ENCODE peak calls at places on chromosomes 6 and 20, in nine cellular contexts. V is hepatocyte, Z is keratinocyte, F is chondrocyte, Y is A549, J is fibroblast of pulmonary artery, H is GM20000, O is cardiac fibroblast, W is dorsolateral prefrontal cortex. A is an unnamed sample.

GRCh38 chr20:16301981-16302380 is 271.3 kb downstream of the KIF16B start:
- DNase-seq in Z (no peak), J (no peak), F (no peak), V (no peak), O (no peak), Y (no peak), H (no peak), W (no peak), A (no peak)

GRCh38 chr6:219641-220198 is 72.6 kb upstream of the DUSP22 start:
- DNase-seq in V (peak), W (no peak), F (no peak), Z (no peak), O (peak), H (no peak), J (peak), Y (peak), A (no peak)

GRCh38 chr6:139597781-139598368 is 223.4 kb upstream of the CITED2 start:
- DNase-seq in J (peak), Z (no peak), W (no peak), V (peak), F (no peak), H (no peak), Y (peak), O (peak), A (no peak)

GRCh38 chr20:43383026-43383795 is 74.5 kb upstream of the SRSF6 start:
- DNase-seq in Y (no peak), V (no peak), J (peak), H (no peak), W (no peak), O (peak), Z (no peak), F (no peak), A (no peak)

GRCh38 chr20:354298-354977 is 7.5 kb downstream of the NRSN2 start:
- DNase-seq in H (peak), V (peak), O (peak), W (peak), Y (peak), F (no peak), Z (no peak), J (peak), A (peak)

GRCh38 chr20:63858393-63859165 is 2.7 kb upstream of the ABHD16B start:
- DNase-seq in O (peak), Z (no peak), Y (no peak), H (no peak), W (no peak), J (peak), F (no peak), V (no peak), A (peak)

GRCh38 chr6:86407128-86407527 is 530.2 kb upstream of the HTR1E start:
- DNase-seq in O (no peak), Y (no peak), F (no peak), V (no peak), Z (no peak), W (no peak), H (no peak), J (no peak), A (no peak)

GRCh38 chr6:32439708-32440214 is at the start of gene HLA-DRA:
- DNase-seq in W (no peak), J (peak), Y (no peak), O (peak), H (peak), Z (no peak), F (no peak), V (peak), A (peak)

GRCh38 chr6:156953478-156954146 is 176.4 kb downstream of the ARID1B start:
- DNase-seq in W (no peak), Z (peak), F (no peak), Y (peak), O (peak), J (peak), V (peak), H (no peak), A (peak)

GRCh38 chr20:2237059-2237458 is 58.7 kb upstream of the TGM3 start:
- DNase-seq in W (peak), V (peak), J (peak), H (no peak), F (no peak), O (peak), Z (peak), Y (no peak), A (no peak)

GRCh38 chr6:144298167-144298671 is 13.1 kb downstream of the UTRN start:
- DNase-seq in H (no peak), W (no peak), Z (no peak), V (peak), J (no peak), F (no peak), Y (no peak), O (no peak), A (no peak)

GRCh38 chr6:108752733-108753392 is 95.4 kb upstream of the ARMC2 start:
- DNase-seq in O (no peak), Y (no peak), J (no peak), H (no peak), Z (no peak), W (no peak), F (no peak), V (no peak), A (no peak)

GRCh38 chr20:62752181-62752670 is 43.6 kb downstream of the NTSR1 start:
- DNase-seq in V (no peak), J (no peak), Y (no peak), Z (no peak), F (peak), H (no peak), O (no peak), W (no peak), A (no peak)

GRCh38 chr20:45174434-45175364 is at the start of gene PI3:
- DNase-seq in F (no peak), Z (no peak), V (peak), H (no peak), W (no peak), Y (no peak), J (peak), O (peak), A (no peak)

GRCh38 chr20:8670900-8671229 is 398.0 kb upstream of the PLCB4 start:
- DNase-seq in Z (no peak), H (no peak), V (no peak), J (no peak), F (no peak), O (no peak), W (no peak), Y (no peak), A (no peak)

GRCh38 chr6:132964101-132964867 is 149.9 kb downstream of the RPS12 start:
- DNase-seq in Z (no peak), V (peak), J (peak), W (no peak), F (no peak), O (peak), H (no peak), Y (no peak), A (no peak)

GRCh38 chr6:18022398-18023231 is 35.2 kb upstream of the KIF13A start:
- DNase-seq in J (peak), W (no peak), Z (no peak), V (peak), O (peak), H (no peak), F (no peak), Y (peak), A (no peak)

GRCh38 chr6:100464910-100465700 is at the start of gene SIM1:
- DNase-seq in H (peak), F (no peak), J (peak), Z (no peak), O (peak), Y (no peak), V (peak), W (no peak), A (peak)

GRCh38 chr6:29790626-29791025 is 37.0 kb upstream of the HLA-G start:
- DNase-seq in V (peak), Y (no peak), F (no peak), Z (peak), J (no peak), H (no peak), W (no peak), O (no peak), A (no peak)

GRCh38 chr6:163232015-163232523 is 182.4 kb upstream of the QKI start:
- DNase-seq in V (no peak), Y (no peak), F (no peak), H (no peak), W (no peak), J (no peak), Z (no peak), O (no peak), A (no peak)

DNA sequence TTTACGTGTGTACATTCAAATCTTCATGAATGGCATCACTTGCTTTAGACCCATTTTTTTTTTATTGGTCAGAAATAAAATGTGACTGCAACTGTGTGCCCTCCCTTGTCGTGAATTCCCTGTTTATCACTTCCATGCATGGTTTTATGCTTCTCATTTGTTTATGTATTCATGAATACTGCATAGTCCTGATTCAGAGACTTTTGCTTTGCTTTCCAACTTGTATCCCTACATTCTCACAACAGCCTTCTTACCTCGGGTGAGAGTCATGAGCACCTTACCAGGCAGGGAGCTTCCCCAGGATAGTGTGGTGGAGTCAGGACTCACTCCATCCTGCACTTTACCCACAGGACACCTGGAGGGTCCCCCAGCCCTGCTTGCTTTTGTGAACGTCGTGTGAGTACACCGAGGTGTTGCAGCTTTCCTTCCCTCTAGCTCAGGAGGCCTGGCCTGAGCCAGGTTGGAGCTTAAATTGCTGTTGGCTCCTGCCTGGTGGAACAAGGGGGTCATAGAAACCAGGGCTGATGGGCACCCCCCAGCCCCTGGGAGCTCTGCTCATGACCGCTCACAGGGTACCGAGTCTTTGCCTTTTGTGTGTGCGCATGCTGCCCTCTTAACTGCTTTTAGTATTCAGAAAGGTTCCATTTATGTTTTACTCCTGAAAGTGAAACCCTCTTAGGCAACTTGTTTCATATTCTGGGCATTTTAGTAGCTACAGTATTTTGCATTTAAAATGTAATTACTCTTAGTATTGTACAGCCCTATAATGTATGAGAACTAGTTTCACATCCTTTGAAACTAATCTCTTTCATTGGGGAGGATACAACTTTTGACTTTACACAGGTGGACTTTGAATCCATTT is 66.0 kb downstream of the CDS2 start:
- DNase-seq in J (no peak), V (no peak), O (no peak), Y (no peak), W (no peak), Z (no peak), F (no peak), H (no peak), A (no peak)
- TF ChIP-seq CTCF in J (no peak), V (no peak), O (no peak), Y (no peak), W (no peak), Z (no peak), F (peak), H (no peak), A (no peak)

GRCh38 chr20:4736875-4737274 is 15.2 kb downstream of the PRND start:
- DNase-seq in Z (no peak), J (no peak), W (no peak), H (no peak), Y (no peak), O (no peak), V (no peak), F (no peak), A (no peak)

GRCh38 chr20:4737857-4738627 is 16.3 kb downstream of the PRND start:
- DNase-seq in V (no peak), F (no peak), O (no peak), J (no peak), Y (no peak), W (no peak), Z (no peak), H (no peak), A (no peak)

GRCh38 chr20:4740774-4741431 is 19.2 kb downstream of the PRND start:
- DNase-seq in J (peak), F (no peak), V (peak), O (peak), Z (no peak), H (peak), W (no peak), Y (peak), A (no peak)
- TF ChIP-seq CTCF in J (peak), F (peak), V (peak), O (peak), Z (peak), H (peak), W (peak), Y (peak), A (peak)

GRCh38 chr6:33579828-33580714 is at the start of gene BAK1:
- DNase-seq in H (peak), F (no peak), O (peak), Z (no peak), W (peak), V (peak), Y (peak), J (peak), A (peak)
- TF ChIP-seq CTCF in H (peak), F (peak), O (peak), Z (peak), W (peak), V (peak), Y (peak), J (peak), A (peak)

GRCh38 chr6:90631046-90631445 is 44.2 kb upstream of the MAP3K7 start:
- DNase-seq in J (no peak), W (no peak), H (no peak), O (no peak), Y (no peak), V (no peak), F (no peak), Z (no peak), A (no peak)
- TF ChIP-seq CTCF in J (no peak), W (no peak), H (no peak), O (no peak), Y (no peak), V (peak), F (peak), Z (no peak), A (no peak)

GRCh38 chr20:37501940-37502339 is 19.1 kb upstream of the NNAT start:
- DNase-seq in V (no peak), J (no peak), Z (no peak), Y (peak), O (no peak), H (no peak), F (no peak), W (no peak), A (no peak)
- TF ChIP-seq CTCF in V (no peak), J (no peak), Z (no peak), Y (no peak), O (no peak), H (no peak), F (no peak), W (no peak), A (no peak)